ENCODE peak calls at places on chromosome 7, in five cellular contexts. B, G, H, V and X are unnamed samples.

GRCh38 chr7:34107306-34107705 is 202.0 kb downstream of the BMPER start:
- DNase-seq in G (no peak), B (no peak), V (no peak), H (no peak), X (peak)

GRCh38 chr7:71559214-71559613 is 427.3 kb downstream of the GALNT17 start:
- DNase-seq in B (no peak), G (no peak), H (no peak), V (no peak), X (no peak)

GRCh38 chr7:45099891-45100760 is 11.4 kb upstream of the NACAD start:
- DNase-seq in B (no peak), V (no peak), G (no peak), H (no peak), X (no peak)

GRCh38 chr7:128017880-128018845 is 13.1 kb downstream of the LRRC4 start:
- DNase-seq in B (no peak), V (no peak), G (no peak), H (no peak), X (peak)

GRCh38 chr7:41188163-41189130 is 514.4 kb downstream of the INHBA start:
- DNase-seq in B (no peak), G (no peak), V (no peak), H (no peak), X (peak)

GRCh38 chr7:108613949-108614381 is 44.3 kb downstream of the DNAJB9 start:
- DNase-seq in H (no peak), V (peak), G (no peak), B (no peak), X (no peak)

GRCh38 chr7:116809636-116810266 is 52.6 kb upstream of the CAPZA2 start:
- DNase-seq in H (peak), B (no peak), V (peak), G (no peak), X (peak)

GRCh38 chr7:150877545-150877944 is 25.2 kb downstream of the AOC1 start:
- DNase-seq in H (no peak), B (no peak), V (no peak), G (no peak), X (no peak)

GRCh38 chr7:105769951-105770628 is 106.3 kb downstream of the ATXN7L1 start:
- DNase-seq in H (peak), B (peak), V (no peak), G (no peak), X (peak)

DNA sequence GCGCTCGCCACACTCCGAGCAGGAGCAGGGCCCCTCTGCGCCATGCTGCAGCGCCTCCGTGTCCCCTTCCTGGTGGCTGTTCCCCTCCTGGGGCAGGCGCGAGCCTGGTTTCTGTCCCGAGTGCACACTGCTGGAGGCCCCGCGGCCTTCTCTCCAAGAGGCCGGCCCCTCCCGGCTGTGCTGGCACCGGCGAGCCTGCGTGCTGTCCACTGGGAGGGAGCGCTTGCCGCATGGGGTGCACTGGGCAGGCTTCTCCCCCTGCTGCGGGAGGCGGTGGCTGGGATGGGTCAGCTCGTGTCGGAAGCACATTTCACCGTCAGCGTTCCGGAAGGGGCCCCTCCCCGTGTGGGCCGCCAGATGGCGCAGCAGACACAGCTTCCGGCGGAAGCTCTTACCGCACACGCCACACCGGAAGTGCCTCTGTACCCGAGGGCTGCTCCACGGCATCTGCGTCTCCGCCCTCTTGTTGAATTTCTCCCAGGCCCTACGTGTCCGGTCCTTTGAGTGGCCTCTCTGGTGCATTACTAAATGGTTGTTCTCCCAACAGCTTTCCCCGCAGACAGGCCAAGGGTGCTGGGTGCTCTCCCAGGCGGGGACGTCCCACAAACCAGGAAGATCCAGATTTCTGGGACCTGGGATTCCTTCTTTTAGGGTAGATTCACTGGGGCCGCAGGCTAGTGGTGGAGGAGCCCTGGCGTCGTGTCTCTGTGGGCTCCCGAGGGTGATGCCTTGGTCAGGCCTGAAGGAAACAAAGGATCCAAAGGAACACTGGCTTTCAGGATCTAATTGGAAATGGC is 18.7 kb downstream of the ZNF786 start:
- DNase-seq in H (peak), B (peak), G (no peak), V (no peak), X (peak)
- TF ChIP-seq SMC3 in H (peak), B (peak), G (no peak), V (no peak), X (peak)

GRCh38 chr7:78057571-78057970 is 259.0 kb downstream of the PHTF2 start:
- DNase-seq in B (no peak), G (no peak), H (no peak), V (no peak), X (no peak)

GRCh38 chr7:78063758-78064157 is 265.2 kb downstream of the PHTF2 start:
- DNase-seq in H (no peak), V (no peak), G (no peak), B (no peak), X (peak)

GRCh38 chr7:78066599-78066998 is 268.0 kb downstream of the PHTF2 start:
- DNase-seq in H (no peak), G (no peak), V (no peak), B (no peak), X (no peak)

DNA sequence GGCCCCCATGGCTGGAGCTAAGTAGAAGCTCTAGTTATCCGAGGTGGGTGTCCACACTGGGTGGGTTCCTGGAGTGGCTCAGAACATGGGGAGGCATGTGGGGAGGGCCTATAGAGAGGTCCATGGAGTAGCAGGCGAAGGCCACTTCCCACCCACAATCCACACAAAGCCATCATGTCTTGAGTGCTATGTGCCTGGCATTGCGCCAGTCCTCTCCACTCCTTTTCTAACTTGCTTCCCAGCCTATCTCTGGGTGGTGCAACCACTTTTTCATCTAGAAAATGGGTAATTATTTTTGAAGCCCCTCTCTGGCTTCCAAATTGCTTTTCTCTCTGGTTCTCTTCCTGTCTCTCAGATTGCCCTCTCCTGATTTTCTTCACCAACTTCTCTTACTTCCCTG is 263.6 kb downstream of the PHTF2 start:
- DNase-seq in V (no peak), B (no peak), H (no peak), G (no peak), X (no peak)
- TF ChIP-seq BHLHE40 in V (no peak), B (no peak), H (no peak), G (no peak), X (no peak)

DNA sequence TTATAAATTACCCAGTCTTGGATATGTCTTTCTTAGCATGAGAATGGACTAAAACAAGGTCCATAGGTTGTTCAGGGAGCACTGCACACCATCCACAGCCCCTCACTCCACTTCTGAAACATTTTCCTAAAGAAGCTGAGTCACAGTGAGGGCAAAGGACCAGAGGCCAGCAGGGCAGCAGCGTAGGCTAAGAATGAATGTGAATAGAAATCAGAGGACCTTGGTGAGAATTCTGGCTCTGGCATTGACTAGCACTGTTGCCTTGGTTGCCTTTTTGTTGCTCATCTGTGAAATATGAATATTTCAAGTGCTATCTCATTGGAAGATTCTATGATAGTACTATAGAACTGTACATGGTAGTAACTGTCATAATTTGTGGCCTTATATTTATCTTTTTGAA is 41.7 kb upstream of the TOMM7 start:
- DNase-seq in G (no peak), V (no peak), B (no peak), H (no peak), X (peak)
- H3K4me2 ChIP-seq in G (no peak), V (no peak), B (no peak), H (no peak), X (no peak)

GRCh38 chr7:39633563-39634550 is 10.5 kb downstream of the RALA start:
- DNase-seq in V (no peak), H (no peak), B (no peak), G (no peak), X (no peak)
- TF ChIP-seq SMC3 in V (no peak), H (no peak), B (no peak), G (no peak), X (no peak)

GRCh38 chr7:42315096-42315495 is 78.1 kb upstream of the GLI3 start:
- DNase-seq in H (no peak), V (no peak), B (no peak), G (no peak), X (no peak)
- TF ChIP-seq BHLHE40 in H (no peak), V (no peak), B (no peak), G (no peak), X (no peak)

GRCh38 chr7:89845952-89846351 is 308.3 kb upstream of the STEAP1 start:
- DNase-seq in H (no peak), V (no peak), G (no peak), B (no peak), X (no peak)

GRCh38 chr7:89849052-89849451 is 305.2 kb upstream of the STEAP1 start:
- DNase-seq in G (no peak), B (no peak), V (no peak), H (no peak), X (no peak)
- H3K4me2 ChIP-seq in G (no peak), B (no peak), V (no peak), H (no peak), X (no peak)

GRCh38 chr7:2288986-2289611 is 25.1 kb downstream of the SNX8 start:
- DNase-seq in B (no peak), V (no peak), H (no peak), G (no peak), X (no peak)
- TF ChIP-seq SMC3 in B (no peak), V (no peak), H (no peak), G (no peak), X (no peak)

GRCh38 chr7:148044173-148044572 is 546.4 kb upstream of the C7orf33 start:
- DNase-seq in G (no peak), H (no peak), V (no peak), B (no peak), X (no peak)
- TF ChIP-seq BHLHE40 in G (no peak), H (no peak), V (no peak), B (no peak), X (no peak)